ENCODE peak calls at places on chromosomes 12 and 14, in six cellular contexts. K, I, J, H, S and C are unnamed samples.
A peak's percentile ranks its signal among the peaks of the same experiment; 100 is the strongest.

GRCh38 chr12:98741615-98742265 is 96.7 kb downstream of the APAF1 start:
- DNase-seq in I (no peak), J (peak; percentile 58), H (no peak), K (no peak), S (no peak), C (no peak)

GRCh38 chr14:53663709-53664108 is 292.9 kb downstream of the BMP4 start:
- DNase-seq in H (peak; percentile 47), J (peak; percentile 76), S (no peak), K (peak; percentile 42), I (no peak), C (no peak)

GRCh38 chr14:85466678-85467077 is 63.3 kb upstream of the FLRT2 start:
- DNase-seq in J (no peak), I (no peak), H (no peak), K (no peak), S (no peak), C (no peak)

GRCh38 chr14:52834440-52834842 is 43.0 kb upstream of the GNPNAT1 start:
- DNase-seq in S (no peak), I (no peak), H (no peak), K (peak; percentile 89), J (no peak), C (no peak)

GRCh38 chr14:69586420-69586819 is 11.7 kb upstream of the CCDC177 start:
- DNase-seq in H (no peak), I (no peak), K (peak; percentile 33), J (no peak), S (no peak), C (no peak)

GRCh38 chr12:105986779-105987686 is 151.7 kb downstream of the NUAK1 start:
- DNase-seq in J (no peak), S (no peak), H (no peak), I (no peak), K (peak; percentile 59), C (no peak)

GRCh38 chr14:59086241-59086899 is 102.1 kb upstream of the DAAM1 start:
- DNase-seq in I (no peak), J (no peak), H (no peak), K (peak; percentile 71), S (no peak), C (no peak)

GRCh38 chr14:76810953-76811400 is 1.7 kb downstream of the ANGEL1 start:
- DNase-seq in I (no peak), K (peak; percentile 82), J (peak; percentile 31), H (peak; percentile 13), S (no peak), C (peak; percentile 27)

GRCh38 chr14:85527458-85527857 is 2.5 kb upstream of the FLRT2 start:
- DNase-seq in S (no peak), J (no peak), I (no peak), H (no peak), K (peak; percentile 50), C (no peak)

GRCh38 chr12:43847427-43847826 is 11.5 kb downstream of the TMEM117 start:
- DNase-seq in K (peak; percentile 72), S (no peak), J (no peak), I (no peak), H (no peak), C (no peak)

GRCh38 chr12:1855241-1855640 is 34.9 kb downstream of the LRTM2 start:
- DNase-seq in I (no peak), K (peak; percentile 24), H (no peak), J (no peak), S (no peak), C (no peak)

GRCh38 chr12:125033296-125033695 is 31.9 kb upstream of the AACS start:
- DNase-seq in J (no peak), K (no peak), H (no peak), I (no peak), S (no peak), C (no peak)

GRCh38 chr12:288687-289086 is 26.1 kb upstream of the SLC6A13 start:
- DNase-seq in S (no peak), K (no peak), I (no peak), J (no peak), H (no peak), C (no peak)

GRCh38 chr12:89737000-89737399 is 28.4 kb upstream of the ATP2B1 start:
- DNase-seq in I (no peak), K (no peak), J (no peak), H (no peak), S (no peak), C (no peak)

GRCh38 chr14:101200008-101200649 is 296.6 kb upstream of the RTL1 start:
- DNase-seq in I (no peak), K (no peak), J (no peak), S (no peak), H (no peak), C (no peak)

GRCh38 chr14:71918955-71919354 is 13.3 kb upstream of the RGS6 start:
- DNase-seq in I (no peak), H (no peak), K (no peak), S (no peak), J (peak; percentile 69), C (no peak)

GRCh38 chr12:49227701-49228100 is 37.2 kb upstream of the TUBA1C start:
- DNase-seq in K (no peak), J (peak; percentile 52), S (no peak), I (no peak), H (no peak), C (peak; percentile 78)

GRCh38 chr12:6532927-6533652 is 1.2 kb upstream of the GAPDH start:
- DNase-seq in S (no peak), J (peak; percentile 85), I (no peak), K (peak; percentile 90), H (no peak), C (peak; percentile 90)

GRCh38 chr14:50875359-50876090 is 3.7 kb downstream of the ABHD12B start:
- DNase-seq in I (no peak), H (no peak), J (no peak), K (no peak), S (peak; percentile 78), C (no peak)

GRCh38 chr14:32654106-32654505 is 284.6 kb upstream of the NPAS3 start:
- DNase-seq in H (no peak), K (peak; percentile 66), J (no peak), S (no peak), I (no peak), C (no peak)

GRCh38 chr12:113875681-113876080 is 90.4 kb downstream of the RBM19 start:
- DNase-seq in J (no peak), H (no peak), S (no peak), K (no peak), I (no peak), C (no peak)

GRCh38 chr12:51083140-51083833 is at the start of gene CSRNP2:
- DNase-seq in S (peak; percentile 59), I (peak; percentile 94), J (peak; percentile 99), H (peak; percentile 83), K (peak; percentile 98), C (peak; percentile 98)

GRCh38 chr12:123131879-123132402 is 18.9 kb downstream of the PITPNM2 start:
- DNase-seq in H (no peak), J (no peak), S (no peak), I (no peak), K (no peak), C (no peak)
- H3K4me1 ChIP-seq in H (peaks cover 7% of the 10 kb centered on the region), J (no peaks in the 10 kb centered on the region), S (no peaks in the 10 kb centered on the region), I (peaks cover 22% of the 10 kb centered on the region), K (peaks cover 30% of the 10 kb centered on the region), C (peaks cover under 1% of the 10 kb centered on the region)

DNA sequence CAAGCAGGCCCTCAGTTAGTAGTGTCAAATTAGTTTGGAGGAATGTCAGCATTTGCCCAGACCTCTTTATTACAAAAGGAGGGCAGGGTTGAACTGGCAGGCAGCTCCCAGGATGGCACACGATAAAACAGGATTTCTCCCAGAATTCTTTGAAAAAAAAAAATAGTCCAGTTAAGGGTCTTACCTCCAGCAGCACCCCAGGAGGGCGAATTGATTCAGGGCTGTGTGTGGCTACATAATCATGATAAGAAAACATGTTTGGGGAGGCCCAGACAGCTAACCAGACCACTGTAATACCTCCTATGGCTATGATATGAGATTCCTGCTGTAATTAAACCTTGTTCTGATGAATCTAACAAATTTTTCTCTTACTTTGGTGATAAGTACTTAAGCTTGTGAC is 38.8 kb upstream of the NT5DC3 start:
- DNase-seq in K (no peak), I (no peak), J (no peak), H (no peak), S (no peak), C (no peak)
- H3K4me1 ChIP-seq in K (peaks cover 3% of the 10 kb centered on the region), I (peaks cover 4% of the 10 kb centered on the region), J (no peaks in the 10 kb centered on the region), H (no peaks in the 10 kb centered on the region), S (peaks cover 35% of the 10 kb centered on the region), C (no peaks in the 10 kb centered on the region)

GRCh38 chr14:103390605-103391004 is 5.4 kb downstream of the MARK3 start:
- DNase-seq in S (no peak), H (no peak), I (no peak), J (no peak), K (no peak), C (no peak)

GRCh38 chr14:103393078-103393477 is 7.9 kb downstream of the MARK3 start:
- DNase-seq in K (no peak), S (no peak), I (no peak), J (no peak), H (no peak), C (no peak)

GRCh38 chr14:103392572-103392971 is 7.4 kb downstream of the MARK3 start:
- DNase-seq in S (no peak), I (no peak), H (no peak), K (no peak), J (no peak), C (no peak)

GRCh38 chr14:103391048-103391447 is 5.8 kb downstream of the MARK3 start:
- DNase-seq in H (peak; percentile 48), S (no peak), J (peak; percentile 66), K (peak; percentile 84), I (no peak), C (peak; percentile 60)

DNA sequence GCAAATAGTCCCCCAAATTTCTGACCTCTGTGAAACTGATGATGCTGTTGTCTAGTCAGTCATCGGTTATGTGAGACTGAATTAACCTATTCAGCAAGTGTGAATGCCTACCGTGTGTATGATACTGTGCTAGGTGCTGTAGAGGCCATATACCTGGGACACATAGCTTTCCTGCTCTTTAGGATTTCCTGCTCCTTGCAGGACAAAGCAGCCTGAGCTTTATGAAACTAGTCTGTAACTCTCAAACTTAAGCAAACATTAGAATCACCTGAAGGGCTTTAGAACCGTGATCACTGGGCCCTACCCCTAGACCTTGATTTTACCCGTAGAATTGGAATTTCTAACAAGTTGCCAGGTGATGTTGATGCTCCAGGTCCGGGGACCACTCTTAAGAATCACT is 6.9 kb downstream of the MARK3 start:
- DNase-seq in S (no peak), I (no peak), J (no peak), K (no peak), H (no peak), C (no peak)
- H3K4me1 ChIP-seq in S (peaks cover 22% of the 10 kb centered on the region), I (peaks cover 88% of the 10 kb centered on the region), J (peaks cover 16% of the 10 kb centered on the region), K (peaks cover 62% of the 10 kb centered on the region), H (peaks cover 21% of the 10 kb centered on the region), C (no peaks in the 10 kb centered on the region)

GRCh38 chr12:57846577-57847319 is at the start of gene CTDSP2:
- DNase-seq in J (peak; percentile 99), I (peak; percentile 100), H (peak; percentile 96), K (peak; percentile 99), S (peak; percentile 61), C (peak; percentile 100)

GRCh38 chr12:57844725-57845477 is 1.6 kb downstream of the CTDSP2 start:
- DNase-seq in J (peak; percentile 73), H (peak; percentile 23), I (peak; percentile 73), K (peak; percentile 89), S (no peak), C (peak; percentile 64)

GRCh38 chr12:57848208-57848607 is 1.7 kb upstream of the CTDSP2 start:
- DNase-seq in S (no peak), I (no peak), K (no peak), H (no peak), J (no peak), C (no peak)

GRCh38 chr12:57845478-57846284 is 848 bp downstream of the CTDSP2 start:
- DNase-seq in J (peak; percentile 83), H (no peak), S (no peak), K (peak; percentile 56), I (peak; percentile 81), C (peak; percentile 87)

DNA sequence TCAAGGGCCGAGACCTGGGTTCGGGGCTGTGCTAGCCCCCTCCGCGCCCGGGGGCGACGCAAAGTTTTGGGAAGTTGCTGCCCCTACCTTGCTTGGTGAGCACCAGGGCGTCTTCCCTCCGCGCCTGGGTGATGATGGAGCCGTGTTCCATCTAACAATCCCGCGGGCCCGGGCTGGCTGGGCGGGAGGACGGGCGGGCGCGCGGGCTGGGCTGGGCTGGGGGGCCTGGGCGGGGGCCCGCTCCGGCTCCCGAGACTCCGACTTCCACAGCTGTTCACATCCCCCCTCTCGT is 298 bp downstream of the CTDSP2 start:
- DNase-seq in S (no peak), K (no peak), J (no peak), H (no peak), I (no peak), C (no peak)
- H3K4me1 ChIP-seq in S (peaks cover 30% of the 10 kb centered on the region), K (peaks cover 45% of the 10 kb centered on the region), J (peaks cover 37% of the 10 kb centered on the region), H (peaks cover 22% of the 10 kb centered on the region), I (peaks cover 52% of the 10 kb centered on the region), C (peaks cover 21% of the 10 kb centered on the region)